ENCODE peak calls at places on chromosomes 12 and 14, in nine cellular contexts. Z is sigmoid colon, G is A549, L is heart left ventricle, Y is transverse colon, M is gastrocnemius medialis, P is spleen, H is ovary, A is tibial nerve. I is an unnamed sample.

GRCh38 chr12:10366875-10367274 is 23.0 kb downstream of the KLRK1 start:
- DNase-seq in Z (no peak), G (peak; percentile 70), L (no peak), Y (no peak), M (no peak), P (no peak), H (no peak), A (no peak), I (no peak)

GRCh38 chr12:100289011-100289410 is 22.0 kb downstream of the SCYL2 start:
- DNase-seq in Z (no peak), G (no peak), L (no peak), Y (no peak), M (no peak), P (no peak), H (no peak), A (no peak), I (no peak)

GRCh38 chr14:90193925-90194324 is 62.4 kb upstream of the PSMC1 start:
- DNase-seq in Z (no peak), G (peak; percentile 23), L (no peak), Y (no peak), M (no peak), P (no peak), H (no peak), A (no peak), I (no peak)

GRCh38 chr12:95653761-95654546 is 102.7 kb upstream of the USP44 start:
- DNase-seq in Z (no peak), G (peak; percentile 92), L (peak; percentile 29), Y (no peak), M (peak; percentile 42), P (no peak), H (no peak), A (peak; percentile 46), I (no peak)

GRCh38 chr12:124289634-124290600 is 5.0 kb upstream of the RFLNA start:
- DNase-seq in Z (peak; percentile 63), G (no peak), L (peak; percentile 35), Y (no peak), M (peak; percentile 86), P (no peak), H (no peak), A (no peak), I (no peak)

GRCh38 chr12:27048822-27049752 is 26.7 kb downstream of the MED21 start:
- DNase-seq in Z (no peak), G (peak; percentile 60), L (no peak), Y (no peak), M (no peak), P (no peak), H (no peak), A (no peak), I (no peak)

GRCh38 chr14:103118019-103118662 is 5.1 kb upstream of the TNFAIP2 start:
- DNase-seq in Z (peak; percentile 92), G (no peak), L (peak; percentile 87), Y (peak; percentile 55), M (peak; percentile 72), P (no peak), H (no peak), A (peak; percentile 82), I (peak; percentile 70)

GRCh38 chr14:61584258-61584657 is 111.1 kb upstream of the HIF1A start:
- DNase-seq in Z (no peak), G (peak; percentile 48), L (no peak), Y (no peak), M (no peak), P (no peak), H (no peak), A (no peak), I (no peak)

GRCh38 chr14:74616507-74616906 is 4.5 kb upstream of the LTBP2 start:
- DNase-seq in Z (no peak), G (peak; percentile 61), L (no peak), Y (no peak), M (no peak), P (peak; percentile 84), H (no peak), A (no peak), I (peak; percentile 52)

GRCh38 chr14:72591401-72591800 is 302.5 kb downstream of the DPF3 start:
- DNase-seq in Z (no peak), G (no peak), L (no peak), Y (no peak), M (no peak), P (no peak), H (no peak), A (no peak), I (no peak)

GRCh38 chr12:123151679-123152454 is 977 bp upstream of the PITPNM2 start:
- DNase-seq in Z (no peak), G (peak; percentile 13), L (no peak), Y (no peak), M (no peak), P (no peak), H (peak; percentile 52), A (no peak), I (no peak)

GRCh38 chr12:19198272-19198671 is 68.7 kb downstream of the PLEKHA5 start:
- DNase-seq in Z (no peak), G (peak; percentile 32), L (no peak), Y (no peak), M (no peak), P (no peak), H (no peak), A (no peak), I (no peak)

GRCh38 chr12:74537126-74537706 is 419 bp upstream of the ATXN7L3B start:
- DNase-seq in Z (no peak), G (peak; percentile 85), L (no peak), Y (no peak), M (no peak), P (no peak), H (no peak), A (no peak), I (no peak)

GRCh38 chr14:23600322-23600707 is 21.7 kb upstream of the JPH4 start:
- DNase-seq in Z (peak; percentile 21), G (no peak), L (no peak), Y (no peak), M (no peak), P (no peak), H (no peak), A (no peak), I (no peak)

GRCh38 chr12:69470189-69471094 is at the start of gene FRS2:
- DNase-seq in Z (peak; percentile 95), G (peak; percentile 90), L (peak; percentile 92), Y (peak; percentile 93), M (peak; percentile 88), P (peak; percentile 97), H (peak; percentile 92), A (peak; percentile 86), I (peak; percentile 91)
- TF ChIP-seq POLR2A in Z (peak; percentile 86), G (peak; percentile 69), L (peak; percentile 82), Y (peak; percentile 85), M (peak; percentile 80), P (no peak), H (peak; percentile 81), A (peak; percentile 74), I (peak; percentile 59)

GRCh38 chr12:6263931-6264330 is 46.6 kb upstream of the PLEKHG6 start:
- DNase-seq in Z (no peak), G (no peak), L (no peak), Y (no peak), M (no peak), P (peak; percentile 11), H (no peak), A (no peak), I (no peak)
- TF ChIP-seq CTCF in Z (no peak), G (no peak), L (no peak), Y (no peak), M (no peak), P (no peak), H (no peak), A (no peak), I (no peak)

GRCh38 chr12:57838594-57839302 is 7.8 kb downstream of the CTDSP2 start:
- DNase-seq in Z (no peak), G (no peak), L (no peak), Y (no peak), M (no peak), P (no peak), H (no peak), A (no peak), I (no peak)
- H3K4me3 ChIP-seq in Z (no peak overlapping the region), G (no peak overlapping the region), L (no peak overlapping the region), Y (no peak overlapping the region), M (no peak overlapping the region), P (no peak overlapping the region), H (peak overlapping the region; percentile 6), A (no peak overlapping the region), I (no peak overlapping the region)

DNA sequence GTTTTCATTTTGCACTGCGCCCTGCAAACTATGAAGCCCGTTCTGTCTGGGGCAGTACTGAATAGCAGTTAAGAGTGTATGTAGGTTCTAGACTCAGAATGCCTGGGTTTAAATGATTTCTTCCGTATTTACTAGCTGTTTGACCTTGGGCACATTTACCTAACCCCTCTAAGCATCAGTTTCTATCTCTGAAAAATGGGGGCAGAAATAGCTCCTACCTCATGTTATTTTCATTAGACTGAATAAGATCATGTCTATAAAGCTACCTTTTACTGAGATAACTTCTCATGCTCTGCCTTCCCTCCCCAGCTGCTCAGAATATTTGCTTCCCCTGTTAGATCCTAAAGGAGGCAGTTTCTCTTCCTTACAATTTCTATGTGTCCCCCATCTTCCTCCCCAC is 5.7 kb downstream of the PAH start:
- DNase-seq in Z (no peak), G (no peak), L (no peak), Y (no peak), M (no peak), P (no peak), H (no peak), A (no peak), I (no peak)
- TF ChIP-seq POLR2A in Z (no peak), G (no peak), L (no peak), Y (no peak), M (no peak), P (no peak), H (no peak), A (no peak), I (no peak)